ENCODE peak calls at places on chromosomes 1 and 21, in four cellular contexts. X is K562, D is HepG2, G is GM12878. F is an unnamed sample.

GRCh38 chr1:9120312-9120958 is 8.5 kb downstream of the GPR157 start:
- DNase-seq in X (no peak), D (no peak), G (no peak), F (no peak)

GRCh38 chr1:8202182-8202905 is 115.6 kb upstream of the SLC45A1 start:
- DNase-seq in D (peak; percentile 78), X (peak; percentile 47), G (no peak), F (peak; percentile 90)

GRCh38 chr1:232704694-232705680 is 75.1 kb upstream of the SIPA1L2 start:
- DNase-seq in X (no peak), D (peak; percentile 13), G (no peak), F (peak; percentile 67)

GRCh38 chr1:117821382-117821755 is 108.1 kb downstream of the GDAP2 start:
- DNase-seq in D (no peak), G (no peak), X (no peak), F (no peak)

GRCh38 chr1:224498574-224499170 is 64.1 kb upstream of the WDR26 start:
- DNase-seq in G (no peak), D (no peak), X (no peak), F (no peak)

GRCh38 chr21:8991968-8992621 is 1529.3 kb upstream of the TPTE start:
- DNase-seq in G (no peak), D (no peak), X (no peak), F (peak; percentile 94)

GRCh38 chr1:204108312-204109141 is 35.6 kb downstream of the SOX13 start:
- DNase-seq in G (no peak), D (no peak), X (no peak), F (no peak)

GRCh38 chr1:112325504-112325903 is 70.5 kb upstream of the CTTNBP2NL start:
- DNase-seq in X (no peak), D (no peak), G (no peak), F (no peak)

GRCh38 chr1:161098161-161099068 is at the start of gene KLHDC9:
- DNase-seq in X (no peak), D (peak; percentile 87), G (peak; percentile 87), F (peak; percentile 75)

GRCh38 chr1:182962554-182963115 is 9.7 kb upstream of the SHCBP1L start:
- DNase-seq in G (peak; percentile 62), X (peak; percentile 89), D (peak; percentile 73), F (peak; percentile 93)

GRCh38 chr1:116289219-116289618 is 83.8 kb upstream of the ATP1A1 start:
- DNase-seq in G (no peak), D (peak; percentile 75), X (no peak), F (no peak)

GRCh38 chr1:38958967-38959366 is 17.3 kb upstream of the RHBDL2 start:
- DNase-seq in D (peak; percentile 15), G (no peak), X (no peak), F (no peak)

GRCh38 chr1:58391056-58391455 is 155.5 kb downstream of the OMA1 start:
- DNase-seq in G (no peak), D (no peak), X (no peak), F (no peak)

GRCh38 chr1:46689326-46689725 is 17.7 kb downstream of the TEX38 start:
- DNase-seq in D (no peak), X (no peak), G (no peak), F (no peak)

GRCh38 chr1:93056214-93056613 is 22.9 kb upstream of the MTF2 start:
- DNase-seq in D (peak; percentile 29), X (peak; percentile 21), G (no peak), F (no peak)
- TF ChIP-seq POLR2AphosphoS2 in D (no peak), X (no peak), G (no peak), F (no peak)

DNA sequence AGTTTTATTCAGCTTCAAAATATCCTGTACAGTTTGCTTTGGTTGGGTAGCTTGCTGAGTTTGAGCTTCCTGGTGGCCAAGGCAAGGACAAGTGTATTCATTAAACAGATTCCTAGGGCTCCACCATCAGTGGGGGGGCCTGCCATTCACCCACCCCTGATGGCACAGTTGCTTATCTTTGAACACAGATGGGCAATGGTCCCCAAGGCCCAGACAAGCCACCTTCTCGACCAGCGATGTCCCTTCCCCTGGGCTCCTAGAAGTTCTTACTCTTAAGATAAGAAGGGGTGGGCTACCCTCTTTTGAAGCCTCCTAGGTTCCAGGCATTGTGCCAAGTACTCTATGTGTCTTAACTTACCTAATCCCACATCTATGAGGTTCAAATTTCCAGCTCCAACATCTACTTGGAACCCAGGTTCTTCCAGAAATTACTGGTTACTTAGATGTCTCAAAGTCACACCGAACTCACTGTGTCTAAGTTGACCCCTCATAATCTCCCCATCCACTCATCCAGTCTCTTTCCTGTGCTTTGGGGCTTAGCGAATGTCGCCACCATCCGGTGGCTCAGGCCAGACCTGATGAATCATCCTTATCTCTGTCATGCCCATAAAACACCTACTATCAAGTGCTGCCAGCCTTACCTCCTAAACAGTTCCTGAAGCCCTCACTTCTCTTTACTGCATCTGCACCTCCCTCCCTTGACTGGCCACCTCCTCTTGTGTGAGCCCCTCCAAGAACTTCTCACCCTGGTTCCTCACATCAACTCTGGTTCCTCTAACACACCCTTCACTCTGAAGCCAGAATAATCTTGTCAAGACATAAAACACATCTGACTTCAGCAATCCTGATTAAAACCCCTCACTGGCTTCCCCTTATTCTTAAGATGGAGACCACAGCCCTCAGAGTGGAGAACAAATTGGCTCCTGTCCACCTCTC is 50.1 kb downstream of the KLHDC7A start:
- DNase-seq in X (peak; percentile 63), D (peak; percentile 21), G (no peak), F (no peak)
- TF ChIP-seq POLR2AphosphoS2 in X (no peak), D (no peak), G (no peak), F (no peak)

GRCh38 chr1:205306929-205307566 is 14.5 kb downstream of the NUAK2 start:
- DNase-seq in G (no peak), D (no peak), X (no peak), F (no peak)

GRCh38 chr1:205312866-205313680 is 8.5 kb downstream of the NUAK2 start:
- DNase-seq in X (no peak), G (no peak), D (no peak), F (no peak)

GRCh38 chr1:205313681-205314308 is 7.8 kb downstream of the NUAK2 start:
- DNase-seq in X (no peak), G (peak; percentile 48), D (no peak), F (no peak)

GRCh38 chr1:205310981-205311704 is 10.4 kb downstream of the NUAK2 start:
- DNase-seq in G (no peak), D (no peak), X (no peak), F (no peak)

GRCh38 chr1:205309741-205310140 is 11.8 kb downstream of the NUAK2 start:
- DNase-seq in D (no peak), X (no peak), G (no peak), F (no peak)
- TF ChIP-seq POLR2AphosphoS2 in D (no peak), X (no peak), G (no peak), F (no peak)

GRCh38 chr1:19450811-19451564 is 34.4 kb downstream of the CAPZB start:
- DNase-seq in D (no peak), X (no peak), G (no peak), F (peak; percentile 57)
- TF ChIP-seq POLR2AphosphoS2 in D (no peak), X (no peak), G (no peak), F (no peak)

GRCh38 chr1:174988986-174989385 is 10.8 kb upstream of the CACYBP start:
- DNase-seq in G (no peak), X (no peak), D (no peak), F (no peak)

GRCh38 chr1:174988539-174988938 is 11.2 kb upstream of the CACYBP start:
- DNase-seq in G (no peak), D (no peak), X (no peak), F (no peak)

GRCh38 chr1:174984952-174985351 is 14.8 kb upstream of the CACYBP start:
- DNase-seq in G (no peak), D (peak; percentile 30), X (no peak), F (no peak)

GRCh38 chr1:174982971-174983689 is 16.6 kb upstream of the CACYBP start:
- DNase-seq in X (peak; percentile 47), G (no peak), D (peak; percentile 34), F (peak; percentile 10)
- TF ChIP-seq POLR2AphosphoS2 in X (no peak), G (no peak), D (no peak), F (no peak)

DNA sequence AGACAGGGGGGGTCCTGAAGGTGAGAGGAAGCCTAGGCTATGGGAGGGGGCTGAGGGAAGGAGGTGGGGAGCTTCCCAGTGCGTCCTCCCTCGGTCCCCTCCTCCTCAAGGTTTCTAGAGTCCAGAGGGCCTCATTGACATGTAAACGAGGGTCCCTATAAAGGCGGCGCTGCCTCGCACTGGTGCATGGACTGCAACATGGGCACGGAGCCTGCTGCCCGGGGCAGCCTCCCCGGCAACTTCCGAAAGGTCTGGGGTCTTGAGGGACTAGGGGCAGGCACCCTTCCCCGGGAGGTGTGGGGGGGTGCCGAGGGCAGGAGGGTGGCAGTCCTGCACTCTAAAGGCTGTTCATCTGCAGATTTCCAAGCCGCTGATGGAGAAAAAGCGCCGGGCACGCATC is at the start of gene HES3:
- DNase-seq in X (no peak), G (no peak), D (no peak), F (no peak)
- TF ChIP-seq POLR2AphosphoS2 in X (no peak), G (no peak), D (no peak), F (no peak)

F was measured in A549.